ENCODE peak calls at places on chromosomes 5 and 9, in five cellular contexts. C, M, B, G and L are unnamed samples.

GRCh38 chr9:7780261-7780988 is 19.2 kb downstream of the DMAC1 start:
- DNase-seq in G (no peak), B (no peak), C (no peak), M (no peak), L (no peak)

GRCh38 chr5:218457-219289 is 553 bp downstream of the SDHA start:
- DNase-seq in G (peak; percentile 56), C (peak; percentile 73), M (no peak), B (peak; percentile 45), L (no peak)

GRCh38 chr9:530681-531080 is 310.8 kb upstream of the DMRT1 start:
- DNase-seq in M (no peak), C (no peak), B (no peak), G (no peak), L (no peak)

GRCh38 chr9:61665330-61665751 is 475.5 kb downstream of the SPATA31A7 start:
- DNase-seq in M (no peak), B (no peak), C (peak; percentile 44), G (no peak), L (no peak)

GRCh38 chr9:91758491-91758981 is 191.5 kb downstream of the ROR2 start:
- DNase-seq in G (peak; percentile 30), C (no peak), B (peak; percentile 40), M (no peak), L (no peak)

GRCh38 chr9:692636-693459 is 148.6 kb upstream of the DMRT1 start:
- DNase-seq in M (no peak), G (no peak), B (peak; percentile 21), C (no peak), L (no peak)

GRCh38 chr9:95131023-95131943 is 186.2 kb downstream of the FANCC start:
- DNase-seq in C (no peak), M (peak; percentile 32), G (peak; percentile 26), B (peak; percentile 47), L (no peak)

GRCh38 chr5:178125253-178125916 is 5.4 kb upstream of the RMND5B start:
- DNase-seq in C (peak; percentile 1), M (no peak), B (no peak), G (no peak), L (no peak)

GRCh38 chr9:135479469-135480052 is at the start of gene PPP1R26:
- DNase-seq in M (no peak), B (peak; percentile 10), C (peak; percentile 66), G (no peak), L (no peak)

GRCh38 chr9:74331607-74332006 is 165.5 kb upstream of the RORB start:
- DNase-seq in G (no peak), C (no peak), M (no peak), B (no peak), L (no peak)

GRCh38 chr9:74336161-74336560 is 161.0 kb upstream of the RORB start:
- DNase-seq in C (no peak), G (no peak), B (no peak), M (no peak), L (no peak)

GRCh38 chr9:74333633-74334032 is 163.5 kb upstream of the RORB start:
- DNase-seq in G (no peak), C (no peak), B (no peak), M (no peak), L (no peak)

GRCh38 chr9:74330487-74331214 is 166.5 kb upstream of the RORB start:
- DNase-seq in C (no peak), B (no peak), G (no peak), M (no peak), L (no peak)

DNA sequence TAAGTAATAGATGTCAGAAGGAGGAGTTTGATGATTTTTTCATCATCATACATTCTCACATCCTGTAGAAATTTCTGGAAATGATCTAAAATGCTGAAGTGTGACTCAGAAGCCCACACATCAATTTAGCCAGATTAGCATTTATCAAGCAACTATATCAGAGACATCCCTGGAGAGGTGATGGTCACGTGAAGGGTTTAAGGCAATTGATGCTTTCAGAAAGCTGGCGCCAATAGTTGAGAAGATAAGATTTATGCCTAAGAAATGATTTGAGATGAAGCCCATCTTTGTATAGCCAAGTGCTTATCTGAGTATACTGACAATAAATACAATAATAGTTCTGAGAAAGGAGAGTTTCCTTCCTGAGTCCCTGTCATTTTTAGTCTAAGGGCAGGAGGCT is 162.8 kb upstream of the RORB start:
- DNase-seq in G (no peak), M (no peak), C (no peak), B (no peak), L (no peak)
- TF ChIP-seq CTCF in G (no peak), M (no peak), C (no peak), B (no peak), L (no peak)

DNA sequence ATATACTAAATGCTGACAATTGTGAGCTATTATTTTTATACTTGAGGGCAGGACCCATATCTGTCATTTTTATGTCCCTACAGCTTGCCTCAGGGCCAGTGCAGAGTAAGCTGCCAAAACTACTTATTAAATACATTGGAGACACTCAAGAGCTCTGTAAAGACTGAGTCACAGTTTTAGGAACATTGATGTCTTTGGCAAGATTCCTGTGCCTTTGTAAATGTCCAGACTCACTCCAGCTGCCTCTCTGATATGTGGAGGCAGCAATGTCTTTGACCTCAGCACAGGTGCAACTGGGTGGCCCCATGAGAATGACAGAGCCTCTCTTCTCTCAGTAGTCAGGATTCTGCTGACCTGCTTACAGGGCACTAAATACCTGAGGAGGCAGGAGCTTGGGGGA is 363.2 kb downstream of the OSTF1 start:
- DNase-seq in B (no peak), G (no peak), C (no peak), M (no peak), L (no peak)
- TF ChIP-seq CTCF in B (no peak), G (no peak), C (no peak), M (no peak), L (no peak)

GRCh38 chr5:81856948-81857928 is 106.3 kb upstream of the SSBP2 start:
- DNase-seq in G (no peak), M (no peak), B (peak; percentile 60), C (peak; percentile 88), L (no peak)
- TF ChIP-seq CTCF in G (peak; percentile 63), M (peak; percentile 4), B (peak; percentile 91), C (no peak), L (peak; percentile 29)

GRCh38 chr5:35938518-35939227 is at the start of gene CAPSL:
- DNase-seq in C (no peak), M (no peak), G (no peak), B (peak; percentile 31), L (no peak)

DNA sequence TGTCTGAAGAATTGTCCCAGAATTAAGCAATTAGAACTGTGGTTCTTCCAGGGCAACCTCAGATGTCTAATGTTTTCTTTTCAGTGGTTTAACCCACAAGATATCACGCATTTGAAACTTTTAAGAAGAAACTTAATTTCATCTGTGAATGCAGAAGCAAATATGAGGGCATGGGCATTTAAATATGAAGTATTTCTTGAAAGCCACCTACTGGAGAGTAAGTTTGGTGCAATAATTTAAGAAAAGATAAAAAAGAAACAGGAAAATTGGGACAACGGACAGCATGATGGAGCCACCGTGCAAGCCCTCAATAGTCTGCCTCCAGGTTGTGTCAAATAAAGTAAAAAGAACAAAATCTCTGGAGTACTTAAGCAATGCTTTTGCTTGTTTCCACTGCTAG is 1.2 kb upstream of the CAPSL start:
- DNase-seq in M (no peak), C (no peak), G (no peak), B (no peak), L (no peak)
- TF ChIP-seq CTCF in M (peak; percentile 33), C (no peak), G (no peak), B (peak; percentile 61), L (no peak)

DNA sequence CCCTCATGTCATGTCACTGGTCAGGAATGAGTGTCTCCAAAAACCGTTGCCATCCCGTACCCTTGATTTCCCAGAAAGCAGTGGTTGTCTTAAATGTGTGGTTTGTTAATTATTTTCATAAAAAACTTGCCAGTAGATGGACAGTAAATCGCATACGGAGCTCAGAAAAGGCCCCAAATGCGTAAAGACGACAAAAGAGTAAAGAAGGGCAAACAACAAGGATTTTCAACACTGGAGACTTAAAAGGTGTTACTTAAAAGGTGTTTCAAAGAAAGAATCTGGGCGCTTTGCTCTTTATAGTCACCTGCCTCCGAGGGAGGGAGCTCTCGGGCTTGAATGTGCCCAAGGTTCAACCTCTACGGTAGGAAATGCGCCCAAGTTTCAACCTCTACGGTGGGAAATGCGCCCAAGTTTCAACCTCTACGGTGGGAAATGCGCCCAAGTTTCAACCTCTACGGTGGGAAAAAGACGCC is 727 bp downstream of the KIF27 start:
- DNase-seq in G (no peak), B (no peak), C (no peak), M (no peak), L (no peak)
- TF ChIP-seq CTCF in G (peak; percentile 59), B (peak; percentile 75), C (peak; percentile 27), M (peak; percentile 44), L (peak; percentile 34)

DNA sequence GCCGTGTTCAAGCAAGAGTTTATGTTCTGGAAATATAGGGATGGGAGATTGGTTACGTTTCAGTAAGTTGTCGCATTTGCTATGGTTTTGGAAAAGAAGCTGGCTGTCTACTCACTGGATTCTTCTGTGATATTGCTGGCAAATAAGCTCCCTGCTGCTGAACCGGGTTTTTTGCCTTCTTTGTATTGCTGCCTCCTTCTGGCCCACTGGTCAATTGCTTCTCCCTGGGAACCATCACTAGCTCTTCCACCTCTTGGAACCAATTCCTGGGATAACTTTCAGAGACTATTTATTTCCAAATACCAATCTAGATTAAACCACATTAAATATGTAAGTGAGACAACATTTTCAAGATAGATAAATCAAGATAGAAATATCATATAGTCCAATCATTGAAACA is 43.0 kb downstream of the NUDT12 start:
- DNase-seq in B (no peak), M (no peak), C (no peak), G (no peak), L (no peak)
- TF ChIP-seq CTCF in B (peak; percentile 35), M (peak; percentile 40), C (no peak), G (peak; percentile 20), L (no peak)

GRCh38 chr5:77560677-77561263 is 68.7 kb upstream of the WDR41 start:
- DNase-seq in C (no peak), G (peak; percentile 13), M (peak; percentile 1), B (peak; percentile 14), L (no peak)
- TF ChIP-seq CTCF in C (peak; percentile 42), G (peak; percentile 26), M (peak; percentile 67), B (peak; percentile 71), L (peak; percentile 72)